ENCODE peak calls at places on chromosomes 7 and 10, in six cellular contexts. One of them, this sample, is unnamed.

GRCh38 chr10:97574374-97575100 is 2.0 kb downstream of the ANKRD2 start:
- DNase-seq in HT1080: peak; percentile 97
- DNase-seq in brain microvascular endothelial cell: peak; percentile 22
- DNase-seq in SW480: peak; percentile 93
- DNase-seq in GM13976: no peak
- DNase-seq in right cardiac atrium: peak; percentile 44
- DNase-seq in this sample: no peak

GRCh38 chr7:107865956-107866775 is 24.8 kb upstream of the DLD start:
- DNase-seq in HT1080: peak; percentile 51
- DNase-seq in brain microvascular endothelial cell: no peak
- DNase-seq in right cardiac atrium: no peak
- DNase-seq in SW480: no peak
- DNase-seq in GM13976: no peak
- DNase-seq in this sample: no peak

GRCh38 chr7:105497016-105497415 is 25.1 kb downstream of the PUS7 start:
- DNase-seq in GM13976: no peak
- DNase-seq in brain microvascular endothelial cell: no peak
- DNase-seq in HT1080: no peak
- DNase-seq in right cardiac atrium: no peak
- DNase-seq in SW480: no peak
- DNase-seq in this sample: no peak

GRCh38 chr7:41984888-41985287 is 252.1 kb downstream of the GLI3 start:
- DNase-seq in GM13976: no peak
- DNase-seq in HT1080: peak; percentile 39
- DNase-seq in SW480: peak; percentile 9
- DNase-seq in brain microvascular endothelial cell: peak; percentile 45
- DNase-seq in right cardiac atrium: no peak
- DNase-seq in this sample: no peak

GRCh38 chr10:95217476-95217875 is 23.4 kb downstream of the ACSM6 start:
- DNase-seq in right cardiac atrium: no peak
- DNase-seq in SW480: no peak
- DNase-seq in brain microvascular endothelial cell: no peak
- DNase-seq in HT1080: peak; percentile 9
- DNase-seq in GM13976: no peak
- DNase-seq in this sample: no peak

GRCh38 chr7:19362099-19362498 is 216.9 kb upstream of the FERD3L start:
- DNase-seq in HT1080: peak; percentile 46
- DNase-seq in right cardiac atrium: no peak
- DNase-seq in brain microvascular endothelial cell: peak; percentile 22
- DNase-seq in GM13976: no peak
- DNase-seq in SW480: no peak
- DNase-seq in this sample: no peak

GRCh38 chr10:59362991-59363390 is 642 bp upstream of the FAM13C start:
- DNase-seq in GM13976: no peak
- DNase-seq in SW480: peak; percentile 78
- DNase-seq in right cardiac atrium: peak; percentile 67
- DNase-seq in brain microvascular endothelial cell: peak; percentile 46
- DNase-seq in HT1080: peak; percentile 21
- DNase-seq in this sample: no peak

GRCh38 chr10:77582710-77583115 is 54.9 kb downstream of the KCNMA1 start:
- DNase-seq in brain microvascular endothelial cell: peak; percentile 84
- DNase-seq in SW480: peak; percentile 70
- DNase-seq in GM13976: no peak
- DNase-seq in right cardiac atrium: no peak
- DNase-seq in HT1080: peak; percentile 98
- DNase-seq in this sample: no peak

GRCh38 chr7:919114-919442 is 35.4 kb downstream of the ADAP1 start:
- DNase-seq in SW480: no peak
- DNase-seq in right cardiac atrium: peak; percentile 10
- DNase-seq in brain microvascular endothelial cell: no peak
- DNase-seq in GM13976: no peak
- DNase-seq in HT1080: no peak
- DNase-seq in this sample: no peak

GRCh38 chr10:72273410-72274212 is at the start of gene DDIT4:
- DNase-seq in SW480: peak; percentile 97
- DNase-seq in GM13976: peak; percentile 100
- DNase-seq in brain microvascular endothelial cell: peak; percentile 99
- DNase-seq in HT1080: peak; percentile 99
- DNase-seq in right cardiac atrium: peak; percentile 100
- DNase-seq in this sample: peak; percentile 99

GRCh38 chr10:13739178-13739577 is 152.4 kb downstream of the PRPF18 start:
- DNase-seq in HT1080: no peak
- DNase-seq in GM13976: no peak
- DNase-seq in right cardiac atrium: no peak
- DNase-seq in brain microvascular endothelial cell: no peak
- DNase-seq in SW480: no peak
- DNase-seq in this sample: no peak

GRCh38 chr10:20984632-20985031 is 87.5 kb upstream of the NEBL start:
- DNase-seq in HT1080: no peak
- DNase-seq in SW480: peak; percentile 14
- DNase-seq in right cardiac atrium: no peak
- DNase-seq in brain microvascular endothelial cell: no peak
- DNase-seq in GM13976: no peak
- DNase-seq in this sample: no peak

GRCh38 chr7:112929411-112929810 is 139.2 kb upstream of the TMEM168 start:
- DNase-seq in SW480: no peak
- DNase-seq in brain microvascular endothelial cell: no peak
- DNase-seq in right cardiac atrium: no peak
- DNase-seq in HT1080: no peak
- DNase-seq in GM13976: no peak
- DNase-seq in this sample: no peak

GRCh38 chr10:132927824-132928223 is 14.5 kb downstream of the CFAP46 start:
- DNase-seq in brain microvascular endothelial cell: no peak
- DNase-seq in HT1080: no peak
- DNase-seq in GM13976: no peak
- DNase-seq in SW480: no peak
- DNase-seq in right cardiac atrium: no peak
- DNase-seq in this sample: no peak

GRCh38 chr10:71777213-71777985 is 4.1 kb upstream of the VSIR start:
- DNase-seq in HT1080: no peak
- DNase-seq in right cardiac atrium: no peak
- DNase-seq in brain microvascular endothelial cell: no peak
- DNase-seq in SW480: no peak
- DNase-seq in GM13976: no peak
- DNase-seq in this sample: no peak

GRCh38 chr7:47239927-47240570 is 341.9 kb downstream of the TNS3 start:
- DNase-seq in brain microvascular endothelial cell: no peak
- DNase-seq in GM13976: no peak
- DNase-seq in SW480: no peak
- DNase-seq in right cardiac atrium: no peak
- DNase-seq in HT1080: no peak
- DNase-seq in this sample: no peak

GRCh38 chr10:121772406-121772805 is 155.4 kb downstream of the ATE1 start:
- DNase-seq in GM13976: no peak
- DNase-seq in HT1080: no peak
- DNase-seq in SW480: no peak
- DNase-seq in right cardiac atrium: no peak
- DNase-seq in brain microvascular endothelial cell: no peak
- DNase-seq in this sample: no peak

GRCh38 chr10:17227367-17228080 is 517 bp upstream of the VIM start:
- DNase-seq in GM13976: peak; percentile 64
- DNase-seq in right cardiac atrium: no peak
- DNase-seq in HT1080: peak; percentile 68
- DNase-seq in brain microvascular endothelial cell: no peak
- DNase-seq in SW480: no peak
- DNase-seq in this sample: peak; percentile 70

GRCh38 chr7:79244482-79244881 is 209.0 kb downstream of the MAGI2 start:
- DNase-seq in HT1080: no peak
- DNase-seq in brain microvascular endothelial cell: no peak
- DNase-seq in right cardiac atrium: no peak
- DNase-seq in GM13976: no peak
- DNase-seq in SW480: no peak
- DNase-seq in this sample: no peak

GRCh38 chr7:94311545-94311944 is 83.2 kb upstream of the COL1A2 start:
- DNase-seq in right cardiac atrium: no peak
- DNase-seq in GM13976: no peak
- DNase-seq in SW480: no peak
- DNase-seq in HT1080: no peak
- DNase-seq in brain microvascular endothelial cell: no peak
- DNase-seq in this sample: no peak

GRCh38 chr7:8064828-8065227 is 96.2 kb downstream of the GLCCI1 start:
- DNase-seq in SW480: no peak
- DNase-seq in HT1080: no peak
- DNase-seq in right cardiac atrium: no peak
- DNase-seq in brain microvascular endothelial cell: peak; percentile 57
- DNase-seq in GM13976: no peak
- DNase-seq in this sample: no peak

GRCh38 chr10:130378556-130379400 is 242.6 kb downstream of the GLRX3 start:
- DNase-seq in HT1080: no peak
- DNase-seq in GM13976: no peak
- DNase-seq in SW480: peak; percentile 2
- DNase-seq in right cardiac atrium: no peak
- DNase-seq in brain microvascular endothelial cell: no peak
- DNase-seq in this sample: no peak

GRCh38 chr7:3318874-3319273 is 17.8 kb downstream of the SDK1 start:
- DNase-seq in brain microvascular endothelial cell: no peak
- DNase-seq in SW480: peak; percentile 33
- DNase-seq in HT1080: no peak
- DNase-seq in right cardiac atrium: no peak
- DNase-seq in GM13976: no peak
- DNase-seq in this sample: no peak

GRCh38 chr7:4834601-4835397 is 27.0 kb downstream of the PAPOLB start:
- DNase-seq in brain microvascular endothelial cell: no peak
- DNase-seq in right cardiac atrium: no peak
- DNase-seq in SW480: no peak
- DNase-seq in HT1080: no peak
- DNase-seq in GM13976: no peak
- DNase-seq in this sample: no peak

GRCh38 chr10:29392376-29393021 is 103.6 kb downstream of the LYZL1 start:
- DNase-seq in HT1080: peak; percentile 23
- DNase-seq in right cardiac atrium: peak; percentile 34
- DNase-seq in brain microvascular endothelial cell: peak; percentile 57
- DNase-seq in GM13976: peak; percentile 55
- DNase-seq in SW480: peak; percentile 51
- DNase-seq in this sample: peak; percentile 51

GRCh38 chr10:34547283-34547682 is 267.8 kb downstream of the PARD3 start:
- DNase-seq in brain microvascular endothelial cell: no peak
- DNase-seq in GM13976: no peak
- DNase-seq in SW480: no peak
- DNase-seq in HT1080: no peak
- DNase-seq in right cardiac atrium: no peak
- DNase-seq in this sample: no peak

GRCh38 chr7:35019801-35020200 is 17.5 kb downstream of the DPY19L1 start:
- DNase-seq in SW480: no peak
- DNase-seq in right cardiac atrium: no peak
- DNase-seq in GM13976: no peak
- DNase-seq in brain microvascular endothelial cell: no peak
- DNase-seq in HT1080: no peak
- DNase-seq in this sample: no peak

This sample was measured in GM13977.